ENCODE peak calls at places on chromosomes 6 and 20, in seven cellular contexts. J is GM12878, N is HCT116, L is T47D, W is HepG2, H is SK-N-SH, Z is H1. I is an unnamed sample.

GRCh38 chr6:140879861-140880260 is 1252.9 kb upstream of the GJE1 start:
- DNase-seq in J (no peak), N (no peak), L (no peak), W (no peak), H (no peak), Z (no peak), I (no peak)

GRCh38 chr6:108564178-108564577 is 3.5 kb downstream of the FOXO3 start:
- DNase-seq in J (no peak), N (peak), L (no peak), W (no peak), H (no peak), Z (no peak), I (no peak)

GRCh38 chr6:159074120-159074684 is 29.4 kb upstream of the TAGAP start:
- DNase-seq in J (no peak), N (peak), L (peak), W (no peak), H (peak), Z (no peak), I (peak)

GRCh38 chr6:22062807-22063408 is 233.9 kb downstream of the PRL start:
- DNase-seq in J (peak), N (no peak), L (no peak), W (no peak), H (no peak), Z (no peak), I (no peak)

GRCh38 chr6:13300649-13301590 is 27.4 kb downstream of the TBC1D7 start:
- DNase-seq in J (no peak), N (no peak), L (no peak), W (peak), H (no peak), Z (no peak), I (no peak)

GRCh38 chr20:51966296-51966971 is 164.1 kb upstream of the SALL4 start:
- DNase-seq in J (no peak), N (peak), L (peak), W (peak), H (peak), Z (peak), I (peak)

GRCh38 chr6:129498950-129499870 is 210.8 kb downstream of the ARHGAP18 start:
- DNase-seq in J (no peak), N (peak), L (peak), W (peak), H (peak), Z (no peak), I (peak)

GRCh38 chr6:97401533-97401932 is 118.5 kb upstream of the MMS22L start:
- DNase-seq in J (no peak), N (no peak), L (no peak), W (no peak), H (no peak), Z (no peak), I (no peak)

GRCh38 chr6:136932599-136932998 is 10.5 kb downstream of the SLC35D3 start:
- DNase-seq in J (no peak), N (no peak), L (no peak), W (no peak), H (no peak), Z (no peak), I (no peak)

GRCh38 chr6:160355001-160355400 is 6.8 kb downstream of the SLC22A3 start:
- DNase-seq in J (no peak), N (no peak), L (no peak), W (no peak), H (no peak), Z (no peak), I (no peak)

GRCh38 chr6:156427345-156427744 is 349.8 kb upstream of the ARID1B start:
- DNase-seq in J (no peak), N (no peak), L (no peak), W (no peak), H (no peak), Z (no peak), I (no peak)

GRCh38 chr6:107666084-107666981 is 157.8 kb downstream of the SCML4 start:
- DNase-seq in J (no peak), N (no peak), L (no peak), W (peak), H (no peak), Z (no peak), I (no peak)

GRCh38 chr6:16238057-16238657 is at the start of gene GMPR:
- DNase-seq in J (no peak), N (peak), L (peak), W (no peak), H (peak), Z (no peak), I (peak)

GRCh38 chr6:33732819-33733218 is 13.9 kb downstream of the IP6K3 start:
- DNase-seq in J (no peak), N (no peak), L (peak), W (no peak), H (no peak), Z (no peak), I (peak)

GRCh38 chr6:140729521-140729920 is 1355.1 kb upstream of the CITED2 start:
- DNase-seq in J (no peak), N (no peak), L (no peak), W (no peak), H (no peak), Z (no peak), I (no peak)

GRCh38 chr6:28269492-28269891 is 2.5 kb downstream of the ZSCAN26 start:
- DNase-seq in J (no peak), N (peak), L (no peak), W (no peak), H (no peak), Z (no peak), I (peak)

GRCh38 chr6:127561660-127562059 is 15.3 kb upstream of the C6orf58 start:
- DNase-seq in J (no peak), N (peak), L (no peak), W (no peak), H (no peak), Z (no peak), I (no peak)

GRCh38 chr20:39067526-39068216 is 105.5 kb downstream of the DHX35 start:
- DNase-seq in J (no peak), N (no peak), L (no peak), W (no peak), H (no peak), Z (no peak), I (no peak)

GRCh38 chr6:46376562-46376969 is 114.7 kb downstream of the RCAN2 start:
- DNase-seq in J (peak), N (no peak), L (no peak), W (no peak), H (no peak), Z (no peak), I (no peak)

GRCh38 chr6:83429857-83430605 is 820 bp downstream of the ME1 start:
- DNase-seq in J (no peak), N (peak), L (peak), W (no peak), H (peak), Z (no peak), I (peak)

GRCh38 chr20:5586720-5587119 is 163.5 kb upstream of the SHLD1 start:
- DNase-seq in J (no peak), N (no peak), L (no peak), W (no peak), H (no peak), Z (no peak), I (no peak)

GRCh38 chr6:27178001-27178730 is 69.3 kb upstream of the PRSS16 start:
- DNase-seq in J (peak), N (peak), L (peak), W (peak), H (peak), Z (no peak), I (no peak)

GRCh38 chr6:154993710-154994109 is 1.4 kb upstream of the TIAM2 start:
- DNase-seq in J (no peak), N (no peak), L (no peak), W (no peak), H (peak), Z (no peak), I (no peak)

GRCh38 chr6:135224037-135224647 is 43.0 kb downstream of the MYB start:
- DNase-seq in J (no peak), N (no peak), L (no peak), W (no peak), H (no peak), Z (no peak), I (no peak)

GRCh38 chr6:166341915-166342292 is 441 bp downstream of the SFT2D1 start:
- DNase-seq in J (no peak), N (no peak), L (no peak), W (no peak), H (no peak), Z (no peak), I (no peak)

GRCh38 chr20:15144911-15145310 is 807.5 kb upstream of the FLRT3 start:
- DNase-seq in J (no peak), N (no peak), L (peak), W (no peak), H (peak), Z (no peak), I (no peak)

GRCh38 chr6:39411465-39411864 is 89.0 kb upstream of the KCNK16 start:
- DNase-seq in J (no peak), N (no peak), L (no peak), W (no peak), H (no peak), Z (no peak), I (no peak)

GRCh38 chr20:40960101-40960500 is 68.5 kb upstream of the TOP1 start:
- DNase-seq in J (no peak), N (no peak), L (no peak), W (no peak), H (no peak), Z (no peak), I (no peak)

GRCh38 chr6:130708338-130708737 is 118.9 kb upstream of the SMLR1 start:
- DNase-seq in J (no peak), N (no peak), L (peak), W (no peak), H (no peak), Z (no peak), I (no peak)

GRCh38 chr20:22492497-22492896 is 91.9 kb downstream of the FOXA2 start:
- DNase-seq in J (no peak), N (no peak), L (no peak), W (no peak), H (no peak), Z (no peak), I (no peak)

GRCh38 chr6:14412026-14412425 is 294.5 kb downstream of the CD83 start:
- DNase-seq in J (no peak), N (no peak), L (no peak), W (no peak), H (no peak), Z (no peak), I (no peak)

GRCh38 chr20:45301824-45302251 is 4.8 kb upstream of the RBPJL start:
- DNase-seq in J (peak), N (no peak), L (no peak), W (no peak), H (no peak), Z (no peak), I (no peak)

GRCh38 chr20:53141651-53142050 is 169.5 kb downstream of the TSHZ2 start:
- DNase-seq in J (no peak), N (no peak), L (no peak), W (no peak), H (no peak), Z (no peak), I (no peak)

GRCh38 chr6:127177030-127177928 is 58.8 kb downstream of the RSPO3 start:
- DNase-seq in J (no peak), N (no peak), L (no peak), W (no peak), H (no peak), Z (no peak), I (no peak)

GRCh38 chr6:135880066-135880972 is 28.8 kb downstream of the PDE7B start:
- DNase-seq in J (peak), N (no peak), L (peak), W (no peak), H (no peak), Z (no peak), I (no peak)

GRCh38 chr20:15702161-15702560 is 871.1 kb downstream of the KIF16B start:
- DNase-seq in J (no peak), N (no peak), L (no peak), W (no peak), H (no peak), Z (no peak), I (no peak)

GRCh38 chr20:31593221-31594001 is 11.7 kb upstream of the ID1 start:
- DNase-seq in J (no peak), N (peak), L (peak), W (peak), H (no peak), Z (no peak), I (peak)

GRCh38 chr20:64003970-64004725 is 23.2 kb downstream of the PRPF6 start:
- DNase-seq in J (no peak), N (no peak), L (no peak), W (no peak), H (no peak), Z (no peak), I (no peak)

DNA sequence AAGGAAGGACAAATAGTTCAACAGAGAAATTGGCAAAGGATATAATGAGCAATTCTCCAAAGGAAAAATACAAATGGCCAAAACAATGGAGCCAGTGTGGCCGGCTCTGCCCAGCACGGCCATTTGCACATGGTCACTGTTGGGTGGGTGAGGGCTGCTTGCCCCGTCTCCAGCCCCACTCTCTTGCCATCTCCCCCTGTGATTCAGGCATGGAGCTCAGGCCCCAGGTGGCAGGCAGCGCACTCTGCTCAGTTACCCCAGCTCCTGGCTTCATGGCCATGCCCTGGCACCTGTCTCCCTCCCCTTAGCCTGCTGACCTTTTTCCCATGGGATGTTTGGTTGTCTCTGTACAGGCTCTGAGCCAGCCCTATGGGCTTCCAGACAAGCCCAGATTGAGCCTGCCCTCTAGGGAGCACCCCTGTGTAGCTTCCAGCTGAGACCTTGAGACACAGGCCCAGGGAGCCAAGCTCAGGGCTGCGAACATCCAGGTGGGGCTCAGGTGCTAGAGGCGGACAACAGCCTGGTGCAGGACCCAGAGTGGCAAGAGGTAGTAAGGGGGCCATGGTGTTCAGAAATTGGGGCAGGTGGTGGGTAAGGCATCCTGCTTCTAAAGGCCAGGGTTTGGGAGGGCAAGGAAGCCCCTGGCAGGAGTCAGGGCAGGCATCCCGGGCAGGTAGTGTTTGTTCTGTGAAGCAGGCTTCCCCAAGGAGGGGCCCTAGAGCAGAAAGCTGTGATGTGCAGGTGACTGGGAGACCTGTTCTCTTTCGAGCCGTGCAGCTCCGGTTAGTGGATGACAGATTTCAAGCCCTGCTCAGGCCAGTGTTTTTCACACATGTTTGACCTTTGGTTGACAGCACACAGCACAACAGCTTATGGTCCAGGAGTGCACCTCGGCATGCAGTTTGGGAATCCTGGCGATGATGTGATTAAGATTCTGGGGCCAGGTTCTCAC is 17.7 kb downstream of the SYNJ2 start:
- DNase-seq in J (no peak), N (no peak), L (no peak), W (no peak), H (no peak), Z (no peak), I (no peak)
- TF ChIP-seq JUND in J (no peak), N (no peak), L (no peak), W (no peak), H (no peak), Z (no peak), I (no peak)

GRCh38 chr20:35541118-35541782 is 628 bp upstream of the ERGIC3 start:
- DNase-seq in J (no peak), N (no peak), L (no peak), W (no peak), H (no peak), Z (no peak), I (no peak)

GRCh38 chr20:35542990-35543389 is 1.1 kb downstream of the ERGIC3 start:
- DNase-seq in J (no peak), N (no peak), L (no peak), W (no peak), H (no peak), Z (no peak), I (no peak)

GRCh38 chr20:35541783-35542662 is at the start of gene ERGIC3:
- DNase-seq in J (peak), N (peak), L (peak), W (peak), H (peak), Z (peak), I (peak)

GRCh38 chr20:35544436-35544835 is 2.6 kb downstream of the ERGIC3 start:
- DNase-seq in J (no peak), N (no peak), L (no peak), W (no peak), H (no peak), Z (no peak), I (no peak)

DNA sequence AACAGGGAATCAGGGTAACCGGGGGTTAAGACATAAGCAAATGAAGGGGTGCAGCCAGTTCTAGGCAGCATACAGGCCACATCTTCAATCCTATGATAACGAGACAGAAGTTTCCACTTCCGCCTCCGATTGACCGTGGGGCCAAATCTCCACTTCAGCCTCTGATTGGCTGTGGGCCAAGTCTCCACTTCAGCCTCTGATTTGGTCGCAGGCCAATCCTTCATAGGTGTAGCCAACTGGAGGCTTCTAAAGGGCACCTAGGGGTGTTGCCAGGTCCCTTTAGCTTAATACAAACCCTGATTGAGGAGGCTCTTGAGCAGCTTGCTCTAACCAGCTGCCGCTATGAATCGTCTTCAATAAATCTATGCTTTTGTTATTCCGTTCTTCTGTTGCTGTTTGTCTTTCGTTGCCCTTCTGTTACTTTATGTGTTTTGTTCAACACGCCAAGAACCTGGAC is 2.1 kb upstream of the ERGIC3 start:
- DNase-seq in J (peak), N (no peak), L (no peak), W (peak), H (no peak), Z (no peak), I (peak)
- TF ChIP-seq JUND in J (no peak), N (no peak), L (no peak), W (no peak), H (no peak), Z (no peak), I (no peak)

GRCh38 chr6:40874495-40874894 is 164.5 kb downstream of the UNC5CL start:
- DNase-seq in J (no peak), N (no peak), L (peak), W (no peak), H (no peak), Z (no peak), I (no peak)
- TF ChIP-seq JUND in J (no peak), N (no peak), L (no peak), W (no peak), H (no peak), Z (no peak), I (no peak)

DNA sequence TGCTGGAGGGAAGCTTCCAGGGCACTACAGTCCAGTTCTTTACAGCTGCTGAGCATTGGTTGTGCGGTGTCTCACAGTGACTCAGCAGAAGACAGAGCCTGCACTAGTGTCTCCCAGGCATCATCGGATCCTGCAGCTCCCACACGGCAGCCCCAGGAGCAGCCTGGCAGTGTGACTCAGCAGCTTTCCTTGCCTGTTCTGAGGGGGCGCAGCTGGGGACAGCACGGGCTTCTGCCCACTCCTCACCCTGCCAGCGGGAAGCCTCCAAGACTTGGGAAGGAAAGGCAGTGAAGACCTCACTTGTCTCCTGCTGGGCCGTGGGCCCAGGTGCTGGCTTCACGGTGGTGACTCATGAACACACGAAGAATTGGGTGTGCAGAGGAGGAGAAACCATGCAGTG is 165.4 kb downstream of the SYNDIG1 start:
- DNase-seq in J (no peak), N (peak), L (peak), W (peak), H (no peak), Z (no peak), I (peak)
- TF ChIP-seq JUND in J (no peak), N (no peak), L (no peak), W (no peak), H (no peak), Z (no peak), I (no peak)

DNA sequence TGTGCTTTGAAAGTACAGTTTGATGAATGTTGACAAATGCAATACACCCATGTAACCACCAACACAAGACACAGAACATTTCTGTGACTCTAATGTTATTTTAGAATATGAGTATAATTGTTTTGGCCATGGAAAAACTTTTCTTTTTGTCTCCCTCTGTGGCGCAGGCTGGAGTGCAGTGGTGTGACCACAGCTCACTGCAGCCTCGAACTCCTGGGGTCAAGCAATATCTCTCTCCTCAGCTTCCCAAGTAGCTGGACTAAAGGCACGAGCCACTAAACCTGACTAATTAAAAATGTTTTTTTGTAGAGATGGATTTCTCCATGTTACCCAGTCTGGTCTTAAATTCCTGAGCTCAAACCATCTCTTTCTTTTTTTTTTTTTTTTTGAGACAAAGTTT is 20.3 kb upstream of the BCAS4 start:
- DNase-seq in J (no peak), N (no peak), L (no peak), W (no peak), H (no peak), Z (no peak), I (no peak)
- TF ChIP-seq JUND in J (no peak), N (no peak), L (no peak), W (no peak), H (no peak), Z (no peak), I (no peak)

DNA sequence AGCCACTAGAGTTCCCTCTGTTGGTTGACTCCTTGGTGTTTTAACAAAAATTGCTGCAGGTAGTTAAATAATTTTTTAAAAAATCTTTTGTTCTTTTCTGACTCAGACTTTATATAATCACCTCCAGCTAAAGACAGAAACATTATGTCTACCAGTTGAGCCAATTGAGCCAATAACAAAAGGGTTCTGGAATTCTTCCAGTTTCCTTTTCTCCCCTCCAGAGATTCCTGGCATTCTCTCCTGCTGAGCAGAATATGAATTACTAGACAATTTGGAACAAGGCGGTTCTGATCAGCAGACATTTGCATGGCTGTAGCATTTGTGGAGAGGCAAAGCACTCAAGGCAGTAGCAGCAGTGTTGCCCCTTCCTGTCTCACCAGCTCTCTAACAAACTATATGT is 144.0 kb upstream of the SLC35B3 start:
- DNase-seq in J (no peak), N (no peak), L (no peak), W (no peak), H (no peak), Z (no peak), I (no peak)
- TF ChIP-seq JUND in J (no peak), N (no peak), L (no peak), W (no peak), H (no peak), Z (no peak), I (no peak)

I was measured in K562.